ENCODE peak calls at places on chromosomes 6 and 20, in seven cellular contexts. R is GM06990; D is stomach; J is effector memory CD4-positive, alpha-beta T cell; Z is prostate gland; U is lower lobe of right lung; M is AG04450. W is an unnamed sample.

GRCh38 chr6:106739387-106739786 is 110.0 kb downstream of the QRSL1 start:
- DNase-seq in R (no peak), D (peak; percentile 84), J (no peak), Z (peak; percentile 81), U (peak; percentile 50), M (no peak), W (peak; percentile 93)

GRCh38 chr6:169108753-169109152 is 144.9 kb downstream of the THBS2 start:
- DNase-seq in R (no peak), D (no peak), J (no peak), Z (no peak), U (no peak), M (no peak), W (no peak)

GRCh38 chr6:108677357-108677756 is 116.6 kb downstream of the FOXO3 start:
- DNase-seq in R (no peak), D (no peak), J (no peak), Z (no peak), U (no peak), M (no peak), W (no peak)

GRCh38 chr6:148175511-148176188 is 167.0 kb upstream of the SASH1 start:
- DNase-seq in R (no peak), D (no peak), J (no peak), Z (no peak), U (no peak), M (no peak), W (no peak)

GRCh38 chr6:22363966-22364296 is 67.1 kb upstream of the PRL start:
- DNase-seq in R (no peak), D (no peak), J (no peak), Z (no peak), U (no peak), M (no peak), W (no peak)

GRCh38 chr6:170111816-170112582 is 178.9 kb downstream of the DLL1 start:
- DNase-seq in R (no peak), D (peak; percentile 10), J (no peak), Z (no peak), U (peak; percentile 20), M (no peak), W (peak; percentile 7)

GRCh38 chr20:61520076-61520639 is 268.1 kb downstream of the CDH4 start:
- DNase-seq in R (no peak), D (no peak), J (no peak), Z (no peak), U (no peak), M (no peak), W (no peak)

GRCh38 chr6:47579040-47579439 is 101.5 kb downstream of the CD2AP start:
- DNase-seq in R (no peak), D (no peak), J (no peak), Z (no peak), U (no peak), M (no peak), W (no peak)

GRCh38 chr6:37548067-37548674 is 48.5 kb upstream of the CCDC167 start:
- DNase-seq in R (no peak), D (no peak), J (no peak), Z (no peak), U (no peak), M (no peak), W (no peak)

GRCh38 chr6:106475280-106475679 is 114.8 kb downstream of the CRYBG1 start:
- DNase-seq in R (no peak), D (no peak), J (no peak), Z (no peak), U (no peak), M (no peak), W (no peak)

GRCh38 chr6:322205-322930 is 30.1 kb downstream of the DUSP22 start:
- DNase-seq in R (no peak), D (no peak), J (no peak), Z (no peak), U (no peak), M (no peak), W (no peak)

GRCh38 chr6:324729-325125 is 32.4 kb downstream of the DUSP22 start:
- DNase-seq in R (no peak), D (no peak), J (no peak), Z (no peak), U (peak; percentile 50), M (no peak), W (no peak)

GRCh38 chr6:323730-324088 is 31.4 kb downstream of the DUSP22 start:
- DNase-seq in R (no peak), D (no peak), J (no peak), Z (no peak), U (no peak), M (no peak), W (no peak)

GRCh38 chr6:322940-323729 is 30.8 kb downstream of the DUSP22 start:
- DNase-seq in R (no peak), D (no peak), J (no peak), Z (no peak), U (no peak), M (no peak), W (no peak)

DNA sequence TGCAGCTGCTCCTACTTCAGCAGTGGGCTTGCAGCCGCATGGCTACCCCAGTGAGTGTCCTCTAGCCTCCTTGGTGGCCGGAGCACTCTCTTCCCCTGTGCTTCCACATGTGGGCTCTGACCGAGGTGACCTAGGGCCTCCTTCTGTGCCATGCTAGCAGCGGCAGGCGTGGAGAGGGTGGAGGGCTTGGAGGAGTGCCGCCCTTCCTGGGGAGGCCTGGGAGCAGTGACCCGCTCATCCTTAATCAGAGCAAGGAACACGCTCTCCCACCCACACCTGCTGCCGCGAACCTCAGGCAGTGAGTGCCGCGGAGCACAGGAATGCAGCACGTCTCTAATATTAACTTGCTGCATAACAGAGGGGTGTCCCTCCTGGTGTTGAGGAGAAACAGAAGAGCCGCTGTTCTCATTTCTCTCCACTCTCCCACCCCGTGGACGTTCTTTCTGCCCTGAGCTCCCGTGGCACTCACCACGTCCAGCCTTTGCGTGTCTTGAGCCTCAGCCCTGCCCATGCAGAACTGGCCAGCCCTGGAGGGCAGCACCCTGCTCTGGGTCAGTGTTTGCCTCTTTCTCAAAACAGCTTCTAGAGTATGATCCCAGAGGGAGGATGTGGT is 31.9 kb downstream of the DUSP22 start:
- DNase-seq in R (no peak), D (no peak), J (no peak), Z (no peak), U (peak; percentile 46), M (no peak), W (peak; percentile 10)
- H3K27me3 ChIP-seq in R (no peaks in the 10 kb centered on the region), D (no peaks in the 10 kb centered on the region), J (no peaks in the 10 kb centered on the region), Z (no peaks in the 10 kb centered on the region), U (no peaks in the 10 kb centered on the region), M (no peaks in the 10 kb centered on the region), W (no peaks in the 10 kb centered on the region)

GRCh38 chr6:1602356-1602713 is 7.4 kb upstream of the FOXC1 start:
- DNase-seq in R (no peak), D (no peak), J (no peak), Z (no peak), U (no peak), M (no peak), W (no peak)
- H3K27me3 ChIP-seq in R (no peaks in the 10 kb centered on the region), D (peaks cover 71% of the 10 kb centered on the region), J (peaks cover 43% of the 10 kb centered on the region), Z (peaks cover 2% of the 10 kb centered on the region), U (peaks cover 91% of the 10 kb centered on the region), M (peaks cover 56% of the 10 kb centered on the region), W (peaks cover 27% of the 10 kb centered on the region)

DNA sequence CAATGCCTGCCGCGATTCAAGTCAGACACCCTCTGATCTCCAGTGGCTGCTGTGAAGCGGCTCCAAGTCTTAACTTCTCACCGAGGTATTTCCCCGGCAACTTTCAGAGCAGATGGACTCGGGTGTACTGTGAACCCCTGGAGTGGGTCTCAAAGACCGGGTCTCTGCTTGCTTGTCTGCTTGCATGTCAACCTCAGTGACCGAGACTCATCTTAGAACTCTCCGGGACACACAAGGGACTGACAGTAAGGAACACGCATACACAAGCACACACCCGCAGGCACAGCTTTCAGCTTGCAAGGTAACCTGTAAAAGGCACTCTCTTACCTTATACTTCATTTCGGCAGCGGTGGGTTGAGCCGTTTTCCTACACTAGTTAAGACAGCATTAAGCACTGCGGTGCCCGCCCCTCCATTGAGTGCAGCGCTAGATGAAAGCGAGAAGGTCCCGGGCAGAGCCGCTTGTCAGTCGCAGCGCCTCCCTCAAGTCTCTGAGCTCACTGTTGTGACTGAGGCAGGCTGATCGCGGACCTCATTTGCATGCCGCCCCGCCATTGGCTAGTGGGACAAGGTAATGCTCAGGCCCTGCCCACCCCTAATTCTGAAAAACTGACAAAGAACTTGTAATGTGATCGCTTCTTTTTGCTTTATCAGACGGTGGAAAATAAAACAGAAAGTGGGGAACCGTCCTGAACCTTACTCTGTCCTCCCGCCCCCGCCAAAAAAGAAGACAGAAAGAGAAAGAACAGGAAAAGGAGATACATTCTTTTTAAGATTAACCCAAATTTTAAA is at the start of gene NEDD9:
- DNase-seq in R (peak; percentile 82), D (peak; percentile 98), J (peak; percentile 94), Z (peak; percentile 99), U (peak; percentile 98), M (peak; percentile 89), W (peak; percentile 98)
- H3K27me3 ChIP-seq in R (no peaks in the 10 kb centered on the region), D (no peaks in the 10 kb centered on the region), J (no peaks in the 10 kb centered on the region), Z (no peaks in the 10 kb centered on the region), U (no peaks in the 10 kb centered on the region), M (no peaks in the 10 kb centered on the region), W (no peaks in the 10 kb centered on the region)

GRCh38 chr20:36334281-36335075 is 28.3 kb downstream of the DLGAP4 start:
- DNase-seq in R (no peak), D (no peak), J (no peak), Z (no peak), U (no peak), M (no peak), W (no peak)
- H3K27me3 ChIP-seq in R (peaks cover 3% of the 10 kb centered on the region), D (peaks cover 47% of the 10 kb centered on the region), J (peaks cover 8% of the 10 kb centered on the region), Z (peaks cover 1% of the 10 kb centered on the region), U (peaks cover 41% of the 10 kb centered on the region), M (peaks cover 34% of the 10 kb centered on the region), W (no peaks in the 10 kb centered on the region)

DNA sequence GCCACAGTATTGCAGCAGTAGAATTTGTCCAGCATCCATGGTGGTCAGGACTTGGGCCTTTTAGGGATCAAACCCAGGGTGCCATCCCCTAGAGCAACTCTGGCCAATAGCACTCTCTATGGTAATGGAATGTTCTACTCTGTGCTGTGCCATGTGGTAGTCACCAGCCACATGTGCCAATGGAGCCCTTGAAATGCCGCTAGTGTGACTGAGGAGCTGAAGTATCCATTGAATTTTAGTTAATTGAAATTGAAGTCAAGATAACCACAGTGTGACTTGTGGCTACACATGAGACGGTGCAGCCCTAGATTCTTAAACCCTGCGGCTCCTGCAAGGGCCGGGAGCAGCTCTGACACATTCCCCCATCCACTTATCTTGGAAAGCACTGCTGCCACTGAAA is 54.6 kb downstream of the SLC2A10 start:
- DNase-seq in R (no peak), D (no peak), J (no peak), Z (no peak), U (no peak), M (no peak), W (no peak)
- H3K27me3 ChIP-seq in R (no peaks in the 10 kb centered on the region), D (no peaks in the 10 kb centered on the region), J (no peaks in the 10 kb centered on the region), Z (no peaks in the 10 kb centered on the region), U (peaks cover 35% of the 10 kb centered on the region), M (peaks cover under 1% of the 10 kb centered on the region), W (no peaks in the 10 kb centered on the region)

DNA sequence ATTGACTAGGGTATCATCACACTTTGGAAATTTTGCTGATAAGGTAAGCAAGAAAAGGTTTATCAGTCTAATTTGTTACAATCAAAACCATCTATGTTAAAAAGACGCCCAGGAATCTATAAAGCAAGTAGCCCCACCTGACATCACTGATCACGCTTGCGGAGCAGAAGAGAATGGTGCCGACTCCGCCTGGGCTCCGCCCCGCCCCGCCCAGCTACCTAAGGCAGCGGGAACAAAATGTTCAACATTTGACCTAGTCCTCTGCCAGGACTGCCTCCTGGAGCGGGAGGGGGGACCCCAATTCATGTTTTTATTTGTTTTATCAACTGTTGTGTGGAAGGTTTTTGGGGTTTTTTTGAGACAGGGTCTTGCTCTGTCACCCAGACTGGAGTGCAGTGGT is 520.5 kb downstream of the PREX1 start:
- DNase-seq in R (no peak), D (no peak), J (no peak), Z (no peak), U (no peak), M (no peak), W (no peak)
- H3K27me3 ChIP-seq in R (peaks cover 1% of the 10 kb centered on the region), D (no peaks in the 10 kb centered on the region), J (no peaks in the 10 kb centered on the region), Z (no peaks in the 10 kb centered on the region), U (no peaks in the 10 kb centered on the region), M (peaks cover 27% of the 10 kb centered on the region), W (no peaks in the 10 kb centered on the region)

GRCh38 chr20:9510926-9511325 is 3.5 kb upstream of the LAMP5 start:
- DNase-seq in R (no peak), D (no peak), J (no peak), Z (no peak), U (no peak), M (no peak), W (no peak)
- H3K27me3 ChIP-seq in R (no peaks in the 10 kb centered on the region), D (peaks cover 55% of the 10 kb centered on the region), J (peaks cover 19% of the 10 kb centered on the region), Z (peaks cover 11% of the 10 kb centered on the region), U (peaks cover 80% of the 10 kb centered on the region), M (peaks cover 74% of the 10 kb centered on the region), W (peaks cover 6% of the 10 kb centered on the region)

W was measured in body of pancreas.